ENCODE peak calls at places on chromosome X, in eight cellular contexts. One of them, this sample, is unnamed.

GRCh38 chrX:45801554-45801953 is 600.9 kb upstream of the DIPK2B start:
- DNase-seq in heart left ventricle: no peak
- DNase-seq in gastrocnemius medialis: no peak
- DNase-seq in fibroblast of lung: peak; percentile 40
- DNase-seq in prostate gland: no peak
- DNase-seq in transverse colon: no peak
- DNase-seq in left lung: no peak
- DNase-seq in Panc1: no peak
- DNase-seq in this sample: no peak

GRCh38 chrX:136768469-136769084 is 12.2 kb downstream of the ARHGEF6 start:
- DNase-seq in heart left ventricle: peak; percentile 50
- DNase-seq in gastrocnemius medialis: peak; percentile 81
- DNase-seq in fibroblast of lung: peak; percentile 94
- DNase-seq in prostate gland: no peak
- DNase-seq in transverse colon: peak; percentile 37
- DNase-seq in left lung: no peak
- DNase-seq in Panc1: no peak
- DNase-seq in this sample: peak; percentile 83

GRCh38 chrX:109826954-109827708 is 94.1 kb upstream of the ACSL4 start:
- DNase-seq in heart left ventricle: no peak
- DNase-seq in gastrocnemius medialis: no peak
- DNase-seq in fibroblast of lung: peak; percentile 86
- DNase-seq in prostate gland: no peak
- DNase-seq in transverse colon: no peak
- DNase-seq in left lung: no peak
- DNase-seq in Panc1: no peak
- DNase-seq in this sample: no peak

GRCh38 chrX:148380107-148380506 is 120.3 kb upstream of the AFF2 start:
- DNase-seq in heart left ventricle: no peak
- DNase-seq in gastrocnemius medialis: no peak
- DNase-seq in fibroblast of lung: no peak
- DNase-seq in prostate gland: no peak
- DNase-seq in transverse colon: no peak
- DNase-seq in left lung: no peak
- DNase-seq in Panc1: no peak
- DNase-seq in this sample: no peak

GRCh38 chrX:94089149-94089548 is 415.1 kb downstream of the FAM133A start:
- DNase-seq in heart left ventricle: no peak
- DNase-seq in gastrocnemius medialis: no peak
- DNase-seq in fibroblast of lung: no peak
- DNase-seq in prostate gland: no peak
- DNase-seq in transverse colon: no peak
- DNase-seq in left lung: no peak
- DNase-seq in Panc1: no peak
- DNase-seq in this sample: no peak

GRCh38 chrX:49915352-49916222 is 6.8 kb upstream of the CLCN5 start:
- DNase-seq in heart left ventricle: peak; percentile 25
- DNase-seq in gastrocnemius medialis: peak; percentile 16
- DNase-seq in fibroblast of lung: peak; percentile 35
- DNase-seq in prostate gland: peak; percentile 9
- DNase-seq in transverse colon: peak; percentile 33
- DNase-seq in left lung: no peak
- DNase-seq in Panc1: peak; percentile 45
- DNase-seq in this sample: peak; percentile 70

GRCh38 chrX:44874481-44875184 is 1.6 kb downstream of the KDM6A start:
- DNase-seq in heart left ventricle: peak; percentile 40
- DNase-seq in gastrocnemius medialis: peak; percentile 23
- DNase-seq in fibroblast of lung: peak; percentile 57
- DNase-seq in prostate gland: peak; percentile 18
- DNase-seq in transverse colon: peak; percentile 42
- DNase-seq in left lung: no peak
- DNase-seq in Panc1: no peak
- DNase-seq in this sample: no peak

GRCh38 chrX:139931646-139932076 is 1.2 kb downstream of the ATP11C start:
- DNase-seq in heart left ventricle: no peak
- DNase-seq in gastrocnemius medialis: no peak
- DNase-seq in fibroblast of lung: no peak
- DNase-seq in prostate gland: no peak
- DNase-seq in transverse colon: no peak
- DNase-seq in left lung: no peak
- DNase-seq in Panc1: no peak
- DNase-seq in this sample: no peak

GRCh38 chrX:107448625-107449468 is 605 bp upstream of the FRMPD3 start:
- DNase-seq in heart left ventricle: no peak
- DNase-seq in gastrocnemius medialis: no peak
- DNase-seq in fibroblast of lung: peak; percentile 14
- DNase-seq in prostate gland: no peak
- DNase-seq in transverse colon: no peak
- DNase-seq in left lung: no peak
- DNase-seq in Panc1: no peak
- DNase-seq in this sample: no peak

GRCh38 chrX:56728321-56728720 is 722 bp upstream of the NBDY start:
- DNase-seq in heart left ventricle: no peak
- DNase-seq in gastrocnemius medialis: no peak
- DNase-seq in fibroblast of lung: peak; percentile 9
- DNase-seq in prostate gland: no peak
- DNase-seq in transverse colon: no peak
- DNase-seq in left lung: no peak
- DNase-seq in Panc1: no peak
- DNase-seq in this sample: no peak

GRCh38 chrX:146109362-146109761 is 291.7 kb downstream of the SLITRK2 start:
- DNase-seq in heart left ventricle: no peak
- DNase-seq in gastrocnemius medialis: no peak
- DNase-seq in fibroblast of lung: no peak
- DNase-seq in prostate gland: no peak
- DNase-seq in transverse colon: no peak
- DNase-seq in left lung: no peak
- DNase-seq in Panc1: no peak
- DNase-seq in this sample: no peak

GRCh38 chrX:1212532-1212931 is at the start of gene CRLF2:
- DNase-seq in heart left ventricle: no peak
- DNase-seq in gastrocnemius medialis: no peak
- DNase-seq in fibroblast of lung: no peak
- DNase-seq in prostate gland: no peak
- DNase-seq in transverse colon: no peak
- DNase-seq in left lung: no peak
- DNase-seq in Panc1: no peak
- DNase-seq in this sample: no peak

GRCh38 chrX:9482408-9482807 is 17.6 kb downstream of the TBL1X start:
- DNase-seq in heart left ventricle: no peak
- DNase-seq in gastrocnemius medialis: no peak
- DNase-seq in fibroblast of lung: no peak
- DNase-seq in prostate gland: no peak
- DNase-seq in transverse colon: no peak
- DNase-seq in left lung: no peak
- DNase-seq in Panc1: no peak
- DNase-seq in this sample: no peak

GRCh38 chrX:129957241-129958099 is 25.0 kb upstream of the BCORL1 start:
- DNase-seq in heart left ventricle: peak; percentile 81
- DNase-seq in gastrocnemius medialis: peak; percentile 33
- DNase-seq in fibroblast of lung: peak; percentile 46
- DNase-seq in prostate gland: no peak
- DNase-seq in transverse colon: peak; percentile 78
- DNase-seq in left lung: peak; percentile 92
- DNase-seq in Panc1: no peak
- DNase-seq in this sample: no peak

GRCh38 chrX:10190367-10190766 is 33.6 kb downstream of the CLCN4 start:
- DNase-seq in heart left ventricle: no peak
- DNase-seq in gastrocnemius medialis: no peak
- DNase-seq in fibroblast of lung: peak; percentile 73
- DNase-seq in prostate gland: no peak
- DNase-seq in transverse colon: peak; percentile 27
- DNase-seq in left lung: no peak
- DNase-seq in Panc1: peak; percentile 36
- DNase-seq in this sample: no peak

GRCh38 chrX:142977128-142977914 is 48.4 kb upstream of the SPANXN4 start:
- DNase-seq in heart left ventricle: no peak
- DNase-seq in gastrocnemius medialis: no peak
- DNase-seq in fibroblast of lung: no peak
- DNase-seq in prostate gland: no peak
- DNase-seq in transverse colon: no peak
- DNase-seq in left lung: no peak
- DNase-seq in Panc1: no peak
- DNase-seq in this sample: no peak

GRCh38 chrX:78747471-78747870 is at the start of gene LPAR4:
- DNase-seq in heart left ventricle: peak; percentile 17
- DNase-seq in gastrocnemius medialis: no peak
- DNase-seq in fibroblast of lung: peak; percentile 42
- DNase-seq in prostate gland: no peak
- DNase-seq in transverse colon: no peak
- DNase-seq in left lung: no peak
- DNase-seq in Panc1: no peak
- DNase-seq in this sample: no peak

GRCh38 chrX:101398694-101399093 is 7.9 kb downstream of the RPL36A start:
- DNase-seq in heart left ventricle: no peak
- DNase-seq in gastrocnemius medialis: no peak
- DNase-seq in fibroblast of lung: no peak
- DNase-seq in prostate gland: no peak
- DNase-seq in transverse colon: no peak
- DNase-seq in left lung: no peak
- DNase-seq in Panc1: no peak
- DNase-seq in this sample: no peak

GRCh38 chrX:29560065-29560464 is 655.3 kb upstream of the MAGEB2 start:
- DNase-seq in heart left ventricle: no peak
- DNase-seq in gastrocnemius medialis: no peak
- DNase-seq in fibroblast of lung: no peak
- DNase-seq in prostate gland: no peak
- DNase-seq in transverse colon: no peak
- DNase-seq in left lung: no peak
- DNase-seq in Panc1: no peak
- DNase-seq in this sample: no peak

DNA sequence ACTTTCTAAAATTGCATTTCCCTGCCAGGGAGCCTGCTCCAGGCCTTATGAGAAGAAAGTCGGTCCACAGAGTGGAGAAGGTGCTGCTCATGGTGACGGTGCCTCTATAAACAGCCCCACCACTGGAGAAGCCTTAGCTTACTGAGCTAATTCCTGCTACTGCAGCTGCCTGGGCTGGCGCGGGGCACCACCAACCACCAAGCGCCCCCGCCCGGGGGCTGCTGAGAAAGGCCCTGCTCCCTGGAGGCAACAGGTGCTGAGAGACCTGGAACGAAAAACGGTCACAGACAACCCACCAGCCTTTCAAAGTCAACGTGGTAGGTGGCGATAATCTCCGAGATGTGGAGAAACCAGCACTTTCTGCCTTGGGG is 2.9 kb downstream of the HCFC1 start:
- DNase-seq in heart left ventricle: no peak
- DNase-seq in gastrocnemius medialis: peak; percentile 73
- DNase-seq in fibroblast of lung: peak; percentile 29
- DNase-seq in prostate gland: no peak
- DNase-seq in transverse colon: peak; percentile 46
- DNase-seq in left lung: no peak
- DNase-seq in Panc1: no peak
- DNase-seq in this sample: no peak
- H3K4me1 ChIP-seq in heart left ventricle: no peaks in the 10 kb centered on the region
- H3K4me1 ChIP-seq in gastrocnemius medialis: peaks cover 48% of the 10 kb centered on the region
- H3K4me1 ChIP-seq in fibroblast of lung: peaks cover 17% of the 10 kb centered on the region
- H3K4me1 ChIP-seq in prostate gland: no peaks in the 10 kb centered on the region
- H3K4me1 ChIP-seq in transverse colon: peaks cover 38% of the 10 kb centered on the region
- H3K4me1 ChIP-seq in left lung: peaks cover 50% of the 10 kb centered on the region
- H3K4me1 ChIP-seq in Panc1: peaks cover 32% of the 10 kb centered on the region
- H3K4me1 ChIP-seq in this sample: peaks cover 16% of the 10 kb centered on the region

GRCh38 chrX:25755179-25755578 is 383.0 kb upstream of the MAGEB18 start:
- DNase-seq in heart left ventricle: no peak
- DNase-seq in gastrocnemius medialis: no peak
- DNase-seq in fibroblast of lung: no peak
- DNase-seq in prostate gland: no peak
- DNase-seq in transverse colon: no peak
- DNase-seq in left lung: no peak
- DNase-seq in Panc1: no peak
- DNase-seq in this sample: no peak

DNA sequence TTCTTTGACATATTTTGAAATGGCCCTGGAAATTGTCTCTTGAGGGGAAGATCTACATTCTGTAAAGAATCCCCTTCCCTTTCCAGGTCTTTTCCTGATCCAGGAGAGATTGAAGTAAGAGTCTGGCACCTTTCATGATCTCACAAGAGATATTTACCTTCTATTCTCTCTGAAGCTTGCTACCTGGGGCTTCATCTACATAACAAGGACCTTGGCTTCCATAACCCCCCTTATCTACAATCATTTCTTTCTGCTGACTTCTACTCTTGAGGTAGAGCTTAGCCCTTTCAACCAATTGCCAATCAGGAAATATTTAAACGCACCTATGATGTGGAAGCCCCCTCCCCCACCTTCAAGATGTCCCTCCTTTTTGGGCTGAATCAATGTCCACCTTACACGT is 383.7 kb upstream of the MAGEB18 start:
- DNase-seq in heart left ventricle: no peak
- DNase-seq in gastrocnemius medialis: no peak
- DNase-seq in fibroblast of lung: no peak
- DNase-seq in prostate gland: no peak
- DNase-seq in transverse colon: no peak
- DNase-seq in left lung: no peak
- DNase-seq in Panc1: no peak
- DNase-seq in this sample: no peak
- H3K4me3 ChIP-seq in heart left ventricle: no peak overlapping the region
- H3K4me3 ChIP-seq in gastrocnemius medialis: no peak overlapping the region
- H3K4me3 ChIP-seq in fibroblast of lung: no peak overlapping the region
- H3K4me3 ChIP-seq in prostate gland: no peak overlapping the region
- H3K4me3 ChIP-seq in transverse colon: no peak overlapping the region
- H3K4me3 ChIP-seq in left lung: no peak overlapping the region
- H3K4me3 ChIP-seq in Panc1: no peak overlapping the region
- H3K4me3 ChIP-seq in this sample: no peak overlapping the region

DNA sequence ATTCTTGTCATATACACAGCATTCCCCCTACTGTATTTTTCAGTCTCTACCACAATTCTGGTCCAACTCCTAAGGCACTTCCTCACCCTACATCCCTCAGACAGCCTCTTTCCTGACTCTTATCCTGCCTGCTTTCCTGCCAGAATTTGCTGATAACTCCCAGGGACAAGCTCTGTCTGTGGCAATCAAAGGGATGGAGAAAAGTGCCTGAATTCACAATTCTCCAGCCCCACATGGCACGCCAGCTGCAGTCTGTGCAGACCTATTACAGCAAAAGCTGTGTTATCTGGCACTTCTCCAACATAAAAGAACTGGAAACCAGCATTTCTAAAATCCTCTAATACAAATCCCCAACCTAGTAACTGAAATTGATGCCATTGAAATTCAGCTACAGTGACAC is 404.8 kb downstream of the KLHL13 start:
- DNase-seq in heart left ventricle: no peak
- DNase-seq in gastrocnemius medialis: no peak
- DNase-seq in fibroblast of lung: no peak
- DNase-seq in prostate gland: no peak
- DNase-seq in transverse colon: no peak
- DNase-seq in left lung: no peak
- DNase-seq in Panc1: no peak
- DNase-seq in this sample: no peak
- H3K4me1 ChIP-seq in heart left ventricle: no peaks in the 10 kb centered on the region
- H3K4me1 ChIP-seq in gastrocnemius medialis: no peaks in the 10 kb centered on the region
- H3K4me1 ChIP-seq in fibroblast of lung: no peaks in the 10 kb centered on the region
- H3K4me1 ChIP-seq in prostate gland: no peaks in the 10 kb centered on the region
- H3K4me1 ChIP-seq in transverse colon: no peaks in the 10 kb centered on the region
- H3K4me1 ChIP-seq in left lung: no peaks in the 10 kb centered on the region
- H3K4me1 ChIP-seq in Panc1: no peaks in the 10 kb centered on the region
- H3K4me1 ChIP-seq in this sample: no peaks in the 10 kb centered on the region

DNA sequence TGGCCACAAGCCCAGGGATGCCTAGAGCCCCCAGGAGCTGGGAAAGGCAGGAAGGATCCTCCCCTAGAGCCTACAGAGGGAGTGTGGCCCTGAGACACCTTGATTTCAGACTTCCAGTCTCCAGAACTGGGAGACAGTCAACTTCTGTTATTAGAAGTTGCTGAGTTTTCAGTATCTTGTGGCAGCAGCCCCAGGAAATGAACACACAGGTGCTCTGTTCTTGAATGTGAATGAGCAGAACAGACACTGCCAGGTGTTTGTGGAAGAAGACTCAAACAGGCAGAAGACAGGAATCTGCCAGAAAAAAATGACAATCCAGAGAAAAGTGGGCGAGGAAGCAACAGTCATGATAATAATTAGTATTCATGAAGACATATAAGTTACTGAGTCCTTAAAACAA is 64.5 kb upstream of the STS start:
- DNase-seq in heart left ventricle: no peak
- DNase-seq in gastrocnemius medialis: no peak
- DNase-seq in fibroblast of lung: no peak
- DNase-seq in prostate gland: no peak
- DNase-seq in transverse colon: no peak
- DNase-seq in left lung: no peak
- DNase-seq in Panc1: no peak
- DNase-seq in this sample: no peak
- H3K4me3 ChIP-seq in heart left ventricle: no peak overlapping the region
- H3K4me3 ChIP-seq in gastrocnemius medialis: no peak overlapping the region
- H3K4me3 ChIP-seq in fibroblast of lung: no peak overlapping the region
- H3K4me3 ChIP-seq in prostate gland: no peak overlapping the region
- H3K4me3 ChIP-seq in transverse colon: no peak overlapping the region
- H3K4me3 ChIP-seq in left lung: no peak overlapping the region
- H3K4me3 ChIP-seq in Panc1: no peak overlapping the region
- H3K4me3 ChIP-seq in this sample: no peak overlapping the region